ENCODE peak calls at places on chromosome 17, in six cellular contexts. One of them, this sample, is unnamed.

GRCh38 chr17:35586569-35587073 is 501 bp upstream of the AP2B1 start:
- DNase-seq in T-helper 22 cell: no peak
- DNase-seq in gastrocnemius medialis: no peak
- DNase-seq in NCI-H510A treated with DMSO at 0.1 percent for 48 hours: no peak
- DNase-seq in anterior cingulate cortex: no peak
- DNase-seq in T follicular helper cell: no peak
- DNase-seq in this sample: no peak

GRCh38 chr17:66375121-66375520 is 72.7 kb downstream of the PRKCA start:
- DNase-seq in anterior cingulate cortex: no peak
- DNase-seq in NCI-H510A treated with DMSO at 0.1 percent for 48 hours: no peak
- DNase-seq in gastrocnemius medialis: no peak
- DNase-seq in T follicular helper cell: no peak
- DNase-seq in T-helper 22 cell: no peak
- DNase-seq in this sample: no peak

GRCh38 chr17:44069974-44070454 is 521 bp upstream of the G6PC3 start:
- DNase-seq in T follicular helper cell: no peak
- DNase-seq in NCI-H510A treated with DMSO at 0.1 percent for 48 hours: peak; percentile 24
- DNase-seq in T-helper 22 cell: no peak
- DNase-seq in anterior cingulate cortex: no peak
- DNase-seq in gastrocnemius medialis: no peak
- DNase-seq in this sample: no peak

GRCh38 chr17:75238020-75238580 is 23.3 kb downstream of the GGA3 start:
- DNase-seq in gastrocnemius medialis: no peak
- DNase-seq in T-helper 22 cell: no peak
- DNase-seq in anterior cingulate cortex: no peak
- DNase-seq in NCI-H510A treated with DMSO at 0.1 percent for 48 hours: no peak
- DNase-seq in T follicular helper cell: no peak
- DNase-seq in this sample: no peak

GRCh38 chr17:81931189-81931556 is 3.6 kb upstream of the MAFG start:
- DNase-seq in gastrocnemius medialis: no peak
- DNase-seq in T-helper 22 cell: no peak
- DNase-seq in anterior cingulate cortex: no peak
- DNase-seq in NCI-H510A treated with DMSO at 0.1 percent for 48 hours: no peak
- DNase-seq in T follicular helper cell: no peak
- DNase-seq in this sample: no peak

GRCh38 chr17:17305282-17305801 is 2.2 kb downstream of the NT5M start:
- DNase-seq in T-helper 22 cell: peak; percentile 27
- DNase-seq in gastrocnemius medialis: no peak
- DNase-seq in NCI-H510A treated with DMSO at 0.1 percent for 48 hours: peak; percentile 62
- DNase-seq in anterior cingulate cortex: no peak
- DNase-seq in T follicular helper cell: no peak
- DNase-seq in this sample: peak; percentile 86

GRCh38 chr17:42039794-42040763 is 10.3 kb downstream of the C17orf113 start:
- DNase-seq in T follicular helper cell: no peak
- DNase-seq in gastrocnemius medialis: no peak
- DNase-seq in T-helper 22 cell: no peak
- DNase-seq in anterior cingulate cortex: no peak
- DNase-seq in NCI-H510A treated with DMSO at 0.1 percent for 48 hours: no peak
- DNase-seq in this sample: no peak

GRCh38 chr17:67211742-67212141 is 33.3 kb downstream of the HELZ start:
- DNase-seq in gastrocnemius medialis: no peak
- DNase-seq in T follicular helper cell: no peak
- DNase-seq in anterior cingulate cortex: no peak
- DNase-seq in NCI-H510A treated with DMSO at 0.1 percent for 48 hours: no peak
- DNase-seq in T-helper 22 cell: no peak
- DNase-seq in this sample: no peak

GRCh38 chr17:80709090-80709695 is 164.6 kb downstream of the RPTOR start:
- DNase-seq in NCI-H510A treated with DMSO at 0.1 percent for 48 hours: no peak
- DNase-seq in anterior cingulate cortex: no peak
- DNase-seq in T-helper 22 cell: no peak
- DNase-seq in gastrocnemius medialis: no peak
- DNase-seq in T follicular helper cell: no peak
- DNase-seq in this sample: no peak

GRCh38 chr17:75897076-75898019 is 597 bp upstream of the TRIM65 start:
- DNase-seq in T-helper 22 cell: no peak
- DNase-seq in NCI-H510A treated with DMSO at 0.1 percent for 48 hours: no peak
- DNase-seq in anterior cingulate cortex: no peak
- DNase-seq in gastrocnemius medialis: no peak
- DNase-seq in T follicular helper cell: no peak
- DNase-seq in this sample: no peak

GRCh38 chr17:34420254-34420766 is 57.3 kb upstream of the CCL1 start:
- DNase-seq in anterior cingulate cortex: peak; percentile 31
- DNase-seq in NCI-H510A treated with DMSO at 0.1 percent for 48 hours: peak; percentile 34
- DNase-seq in T follicular helper cell: peak; percentile 45
- DNase-seq in T-helper 22 cell: no peak
- DNase-seq in gastrocnemius medialis: peak; percentile 18
- DNase-seq in this sample: peak; percentile 79

GRCh38 chr17:49784636-49785035 is 3.8 kb upstream of the KAT7 start:
- DNase-seq in T follicular helper cell: no peak
- DNase-seq in T-helper 22 cell: no peak
- DNase-seq in anterior cingulate cortex: no peak
- DNase-seq in NCI-H510A treated with DMSO at 0.1 percent for 48 hours: no peak
- DNase-seq in gastrocnemius medialis: no peak
- DNase-seq in this sample: no peak

GRCh38 chr17:81831957-81832607 is 1.0 kb downstream of the MCRIP1 start:
- DNase-seq in T-helper 22 cell: peak; percentile 20
- DNase-seq in T follicular helper cell: peak; percentile 17
- DNase-seq in gastrocnemius medialis: peak; percentile 57
- DNase-seq in NCI-H510A treated with DMSO at 0.1 percent for 48 hours: no peak
- DNase-seq in anterior cingulate cortex: no peak
- DNase-seq in this sample: no peak

GRCh38 chr17:73650617-73651200 is 6.5 kb upstream of the SDK2 start:
- DNase-seq in NCI-H510A treated with DMSO at 0.1 percent for 48 hours: no peak
- DNase-seq in T follicular helper cell: no peak
- DNase-seq in T-helper 22 cell: no peak
- DNase-seq in anterior cingulate cortex: no peak
- DNase-seq in gastrocnemius medialis: no peak
- DNase-seq in this sample: no peak

This sample was measured in GM20000.